ENCODE peak calls at places on chromosomes 7 and 10, in seven cellular contexts. S, H, A, G, P, C and E are unnamed samples.
A peak's percentile ranks its signal among the peaks of the same experiment; 100 is the strongest.

GRCh38 chr7:1476859-1477258 is 17.6 kb upstream of the MICALL2 start:
- DNase-seq in A (no peak), S (no peak), C (no peak), H (no peak), P (no peak), G (no peak), E (no peak)

GRCh38 chr7:2472744-2473143 is 3.5 kb downstream of the GRIFIN start:
- DNase-seq in S (no peak), H (no peak), C (no peak), P (no peak), A (no peak), G (no peak), E (no peak)

GRCh38 chr7:143126146-143126545 is 5.7 kb upstream of the PIP start:
- DNase-seq in C (no peak), S (peak; percentile 28), G (peak; percentile 62), A (no peak), P (no peak), H (no peak), E (no peak)

GRCh38 chr10:10520391-10521385 is 497.0 kb upstream of the CELF2 start:
- DNase-seq in A (no peak), S (no peak), H (no peak), C (no peak), G (no peak), P (no peak), E (no peak)

GRCh38 chr10:6074489-6075301 is 12.5 kb upstream of the IL2RA start:
- DNase-seq in S (peak; percentile 50), H (peak; percentile 37), G (peak; percentile 84), P (no peak), A (peak; percentile 41), C (no peak), E (no peak)

GRCh38 chr7:33640732-33641131 is 264.6 kb upstream of the BMPER start:
- DNase-seq in G (no peak), H (no peak), C (no peak), P (no peak), A (no peak), S (no peak), E (no peak)

GRCh38 chr7:131723926-131724325 is 167.5 kb upstream of the PODXL start:
- DNase-seq in S (no peak), A (no peak), C (no peak), P (no peak), G (peak; percentile 21), H (no peak), E (peak; percentile 40)

GRCh38 chr7:69994907-69995542 is 396.8 kb downstream of the AUTS2 start:
- DNase-seq in C (no peak), S (no peak), A (no peak), H (no peak), P (no peak), G (no peak), E (no peak)

GRCh38 chr7:33979807-33980355 is 74.5 kb downstream of the BMPER start:
- DNase-seq in P (no peak), H (peak; percentile 76), G (peak; percentile 75), S (peak; percentile 56), C (no peak), A (peak; percentile 84), E (peak; percentile 40)

GRCh38 chr7:139825666-139826290 is 3.3 kb upstream of the TBXAS1 start:
- DNase-seq in H (peak; percentile 55), C (no peak), P (no peak), G (peak; percentile 49), A (peak; percentile 7), S (peak; percentile 49), E (peak; percentile 19)

GRCh38 chr10:29257106-29257783 is 31.6 kb upstream of the LYZL1 start:
- DNase-seq in A (peak; percentile 71), S (peak; percentile 40), G (peak; percentile 98), P (no peak), C (peak; percentile 70), H (peak; percentile 98), E (peak; percentile 84)

GRCh38 chr10:80458638-80459037 is 4.5 kb downstream of the TSPAN14 start:
- DNase-seq in C (no peak), H (no peak), S (no peak), P (no peak), G (no peak), A (no peak), E (no peak)

GRCh38 chr7:48168159-48168558 is 3.1 kb upstream of the ABCA13 start:
- DNase-seq in S (peak; percentile 84), C (no peak), P (no peak), G (peak; percentile 58), A (no peak), H (peak; percentile 11), E (no peak)

GRCh38 chr10:124621637-124622036 is 122.5 kb downstream of the FAM53B start:
- DNase-seq in G (no peak), P (no peak), C (no peak), A (no peak), S (no peak), H (no peak), E (no peak)

GRCh38 chr10:127996586-127996985 is 89.7 kb downstream of the PTPRE start:
- DNase-seq in G (peak; percentile 82), A (no peak), H (peak; percentile 24), P (peak; percentile 74), C (peak; percentile 7), S (no peak), E (peak; percentile 23)

GRCh38 chr7:48438196-48438595 is 266.9 kb downstream of the ABCA13 start:
- DNase-seq in C (no peak), G (no peak), S (no peak), A (no peak), P (no peak), H (peak; percentile 4), E (no peak)

GRCh38 chr7:2941201-2941859 is 97.2 kb upstream of the GNA12 start:
- DNase-seq in C (no peak), G (no peak), S (peak; percentile 16), H (no peak), P (peak; percentile 33), A (no peak), E (no peak)

GRCh38 chr7:100013328-100013676 is 2.1 kb upstream of the ZKSCAN1 start:
- DNase-seq in G (no peak), H (no peak), P (no peak), C (no peak), A (no peak), S (peak; percentile 68), E (no peak)

GRCh38 chr10:84848967-84849366 is 520.6 kb downstream of the CCSER2 start:
- DNase-seq in H (no peak), P (no peak), G (no peak), A (no peak), C (no peak), S (no peak), E (no peak)

GRCh38 chr7:158613481-158613880 is 25.9 kb upstream of the PTPRN2 start:
- DNase-seq in S (no peak), C (no peak), A (no peak), H (no peak), G (peak; percentile 35), P (no peak), E (no peak)

DNA sequence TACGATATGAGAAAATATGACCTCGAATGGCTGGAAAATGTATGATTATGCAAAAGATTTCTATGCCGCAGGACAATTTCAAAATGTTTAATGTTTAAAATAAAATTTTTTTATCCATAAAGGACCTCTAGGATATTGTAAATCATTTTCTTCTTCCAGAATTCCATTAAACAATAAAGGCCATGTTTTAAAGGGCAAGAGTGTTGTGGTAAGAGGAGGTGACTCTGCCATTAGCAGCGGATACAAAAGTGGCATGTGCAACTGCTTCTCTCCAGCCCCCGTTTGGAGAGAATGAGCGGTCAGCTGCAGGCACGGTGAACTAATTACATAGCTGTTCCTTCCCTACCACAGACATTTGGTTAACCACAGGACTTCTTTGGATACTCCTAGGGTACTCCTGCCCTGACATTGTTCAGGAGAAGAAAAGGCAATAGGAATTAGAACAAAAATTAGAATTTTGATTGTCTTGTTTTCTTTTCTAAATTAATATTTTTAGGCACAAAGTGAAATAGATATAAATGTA is 63.8 kb downstream of the HBP1 start:
- DNase-seq in G (peak; percentile 23), A (peak; percentile 23), H (peak; percentile 52), C (no peak), P (no peak), S (peak; percentile 78), E (no peak)
- H3K4me3 ChIP-seq in G (no peak overlapping the region), A (no peak overlapping the region), H (no peak overlapping the region), C (no peak overlapping the region), P (no peak overlapping the region), S (no peak overlapping the region), E (no peak overlapping the region)

DNA sequence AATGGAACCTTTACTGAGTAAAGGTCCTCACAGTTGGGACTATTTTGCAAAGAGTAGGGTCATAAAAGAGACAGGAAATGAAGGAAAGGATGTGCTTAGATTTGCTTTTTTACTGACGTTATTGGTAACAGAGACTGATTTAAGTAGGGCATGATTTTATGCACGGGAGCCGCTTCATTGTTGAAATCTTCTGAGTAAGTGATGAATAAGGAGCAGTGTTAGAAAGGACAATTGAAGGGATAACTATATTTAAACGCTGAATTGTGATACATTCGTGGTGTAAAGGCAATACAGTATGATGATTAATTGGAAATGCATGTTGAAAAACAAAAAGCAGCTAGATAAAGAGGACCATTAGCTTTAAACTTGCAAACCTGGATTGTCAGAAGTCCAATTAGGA is 261.5 kb downstream of the MALRD1 start:
- DNase-seq in A (no peak), P (no peak), C (no peak), H (peak; percentile 1), S (no peak), G (peak; percentile 10), E (no peak)
- H3K27ac ChIP-seq in A (no peak overlapping the region), P (no peak overlapping the region), C (no peak overlapping the region), H (no peak overlapping the region), S (no peak overlapping the region), G (no peak overlapping the region), E (no peak overlapping the region)

GRCh38 chr10:86257683-86258082 is 108.9 kb downstream of the GRID1 start:
- DNase-seq in S (no peak), A (no peak), P (no peak), C (no peak), H (no peak), G (no peak), E (no peak)
- H3K4me3 ChIP-seq in S (no peak overlapping the region), A (no peak overlapping the region), P (no peak overlapping the region), C (no peak overlapping the region), H (no peak overlapping the region), G (no peak overlapping the region), E (no peak overlapping the region)

GRCh38 chr10:75230600-75231038 is 5.1 kb downstream of the COMTD1 start:
- DNase-seq in G (peak; percentile 89), P (peak; percentile 93), S (peak; percentile 69), H (peak; percentile 88), C (peak; percentile 76), A (peak; percentile 65), E (peak; percentile 93)

GRCh38 chr10:75228278-75228677 is 7.5 kb downstream of the COMTD1 start:
- DNase-seq in G (no peak), P (no peak), H (no peak), C (no peak), S (no peak), A (no peak), E (no peak)

GRCh38 chr10:75226656-75227055 is 9.1 kb downstream of the COMTD1 start:
- DNase-seq in P (no peak), C (no peak), A (no peak), S (no peak), G (no peak), H (no peak), E (no peak)

GRCh38 chr10:75229961-75230360 is 5.8 kb downstream of the COMTD1 start:
- DNase-seq in H (peak; percentile 53), S (no peak), G (peak; percentile 58), A (no peak), P (no peak), C (no peak), E (no peak)

DNA sequence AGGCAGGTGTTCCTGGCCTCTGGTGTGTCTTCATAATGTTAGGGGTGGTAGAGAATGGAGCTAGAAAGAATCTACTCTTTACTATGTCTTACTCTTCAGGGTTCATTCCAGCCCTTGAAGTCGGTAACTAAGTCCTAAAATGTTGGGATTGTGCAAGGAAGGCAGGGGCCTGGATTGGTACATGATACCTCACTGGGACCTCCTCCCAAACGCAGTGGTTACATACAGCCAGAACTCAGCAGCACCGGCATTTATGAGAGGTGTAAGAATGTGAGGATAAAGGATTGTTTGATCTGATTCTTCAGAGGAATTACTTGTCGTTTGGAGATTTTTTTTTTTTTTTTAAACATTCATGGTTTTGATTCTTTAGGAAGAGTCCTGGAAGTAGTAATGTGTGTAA is 6.9 kb downstream of the COMTD1 start:
- DNase-seq in H (peak; percentile 24), A (no peak), P (no peak), G (no peak), C (no peak), S (no peak), E (no peak)
- H3K27ac ChIP-seq in H (no peak overlapping the region), A (no peak overlapping the region), P (no peak overlapping the region), G (peak overlapping the region; percentile 100), C (peak overlapping the region; percentile 75), S (no peak overlapping the region), E (peak overlapping the region; percentile 29)